ENCODE peak calls at places on chromosomes 2 and 18, in eight cellular contexts. O, B, I, R, F, G, Y and C are unnamed samples.

GRCh38 chr18:47931707-47932103 is 1.2 kb upstream of the SMAD2 start:
- DNase-seq in F (no peak), Y (no peak), R (no peak), I (peak; percentile 59), O (peak; percentile 65), G (peak; percentile 76), B (peak; percentile 55), C (peak; percentile 34)

GRCh38 chr2:182208421-182208820 is 218.4 kb downstream of the PDE1A start:
- DNase-seq in R (no peak), Y (no peak), I (no peak), F (no peak), O (no peak), G (no peak), B (no peak), C (no peak)

GRCh38 chr2:73176205-73176880 is 26.0 kb upstream of the NOTO start:
- DNase-seq in I (no peak), B (peak; percentile 45), G (no peak), O (no peak), Y (no peak), R (no peak), F (peak; percentile 72), C (peak; percentile 53)

GRCh38 chr2:44450082-44450481 is 88.3 kb downstream of the CAMKMT start:
- DNase-seq in O (no peak), B (no peak), I (no peak), G (no peak), F (no peak), Y (no peak), R (no peak), C (no peak)

GRCh38 chr2:64629875-64630274 is 23.8 kb downstream of the SERTAD2 start:
- DNase-seq in Y (no peak), G (no peak), B (no peak), F (no peak), R (no peak), I (no peak), O (no peak), C (no peak)

GRCh38 chr2:3129867-3130266 is 247.8 kb downstream of the EIPR1 start:
- DNase-seq in O (no peak), F (no peak), B (no peak), I (no peak), G (no peak), Y (no peak), R (no peak), C (no peak)

GRCh38 chr2:67515021-67515420 is 117.9 kb downstream of the ETAA1 start:
- DNase-seq in I (no peak), O (no peak), B (no peak), F (no peak), R (no peak), G (no peak), Y (no peak), C (no peak)

GRCh38 chr2:54122939-54123338 is 7.5 kb downstream of the ACYP2 start:
- DNase-seq in F (no peak), O (no peak), Y (peak; percentile 71), R (peak; percentile 88), I (no peak), B (no peak), G (peak; percentile 31), C (no peak)

GRCh38 chr2:15836942-15837610 is 103.3 kb upstream of the MYCN start:
- DNase-seq in B (no peak), Y (no peak), R (no peak), I (no peak), G (no peak), F (no peak), O (no peak), C (no peak)

GRCh38 chr2:153495725-153496124 is 17.2 kb upstream of the RPRM start:
- DNase-seq in O (no peak), R (no peak), G (no peak), I (no peak), F (no peak), B (no peak), Y (no peak), C (no peak)

GRCh38 chr2:123080331-123080730 is 944.8 kb upstream of the CNTNAP5 start:
- DNase-seq in Y (no peak), F (no peak), R (no peak), O (no peak), B (no peak), I (no peak), G (no peak), C (no peak)

GRCh38 chr18:36075862-36076587 is 8.7 kb upstream of the RPRD1A start:
- DNase-seq in I (no peak), O (no peak), R (peak; percentile 58), Y (no peak), F (no peak), G (peak; percentile 69), B (no peak), C (no peak)

GRCh38 chr2:7660816-7661215 is 743.6 kb downstream of the RNF144A start:
- DNase-seq in G (no peak), Y (no peak), I (no peak), R (no peak), O (no peak), B (no peak), F (no peak), C (no peak)

GRCh38 chr2:231780123-231780908 is 766 bp downstream of the PDE6D start:
- DNase-seq in R (peak; percentile 34), I (no peak), F (peak; percentile 44), B (no peak), Y (no peak), O (peak; percentile 64), G (no peak), C (peak; percentile 27)

GRCh38 chr2:44770221-44771187 is 171.0 kb upstream of the SIX3 start:
- DNase-seq in B (no peak), I (no peak), G (no peak), O (no peak), R (no peak), Y (no peak), F (no peak), C (no peak)

GRCh38 chr18:24837065-24837464 is 376.6 kb downstream of the HRH4 start:
- DNase-seq in F (no peak), R (peak; percentile 46), O (no peak), Y (no peak), I (no peak), B (no peak), G (no peak), C (no peak)

GRCh38 chr2:168138369-168138768 is 109.0 kb downstream of the STK39 start:
- DNase-seq in G (no peak), F (no peak), O (no peak), I (no peak), Y (peak; percentile 20), R (no peak), B (no peak), C (no peak)
- H3K27ac ChIP-seq in G (no peak overlapping the region), F (no peak overlapping the region), O (no peak overlapping the region), I (no peak overlapping the region), Y (no peak overlapping the region), R (no peak overlapping the region), B (no peak overlapping the region), C (no peak overlapping the region)

GRCh38 chr18:70166668-70167067 is 38.8 kb downstream of the RTTN start:
- DNase-seq in I (no peak), Y (no peak), F (no peak), G (no peak), O (no peak), B (no peak), R (no peak), C (no peak)
- H3K27ac ChIP-seq in I (no peak overlapping the region), Y (no peak overlapping the region), F (no peak overlapping the region), G (peak overlapping the region; percentile 62), O (no peak overlapping the region), B (no peak overlapping the region), R (no peak overlapping the region), C (no peak overlapping the region)

GRCh38 chr2:98314251-98314650 is 32.0 kb upstream of the CNGA3 start:
- DNase-seq in F (no peak), B (no peak), Y (no peak), O (no peak), G (no peak), I (no peak), R (no peak), C (no peak)

GRCh38 chr2:98313512-98314250 is 32.6 kb upstream of the CNGA3 start:
- DNase-seq in G (no peak), B (no peak), I (no peak), F (no peak), R (no peak), Y (no peak), O (no peak), C (no peak)

GRCh38 chr2:98317214-98317613 is 29.0 kb upstream of the CNGA3 start:
- DNase-seq in G (no peak), Y (no peak), O (no peak), R (no peak), F (no peak), B (no peak), I (no peak), C (no peak)

GRCh38 chr2:98311771-98312545 is 34.3 kb upstream of the CNGA3 start:
- DNase-seq in F (no peak), R (no peak), B (no peak), I (no peak), Y (no peak), G (no peak), O (no peak), C (no peak)

GRCh38 chr2:98315957-98316356 is 30.3 kb upstream of the CNGA3 start:
- DNase-seq in G (no peak), O (no peak), Y (no peak), R (no peak), B (no peak), I (no peak), F (no peak), C (no peak)
- H3K27ac ChIP-seq in G (no peak overlapping the region), O (no peak overlapping the region), Y (no peak overlapping the region), R (no peak overlapping the region), B (no peak overlapping the region), I (no peak overlapping the region), F (no peak overlapping the region), C (no peak overlapping the region)

GRCh38 chr2:41101281-41101680 is 649.4 kb upstream of the SLC8A1 start:
- DNase-seq in R (no peak), I (no peak), O (no peak), Y (no peak), B (no peak), G (no peak), F (no peak), C (no peak)
- H3K27ac ChIP-seq in R (no peak overlapping the region), I (no peak overlapping the region), O (no peak overlapping the region), Y (no peak overlapping the region), B (no peak overlapping the region), G (no peak overlapping the region), F (no peak overlapping the region), C (no peak overlapping the region)

GRCh38 chr18:26654173-26655009 is 106.0 kb upstream of the KCTD1 start:
- DNase-seq in Y (no peak), I (no peak), O (no peak), R (no peak), G (peak; percentile 41), F (no peak), B (no peak), C (no peak)
- H3K27ac ChIP-seq in Y (no peak overlapping the region), I (no peak overlapping the region), O (no peak overlapping the region), R (no peak overlapping the region), G (peak overlapping the region; percentile 99), F (no peak overlapping the region), B (no peak overlapping the region), C (no peak overlapping the region)

GRCh38 chr18:3401669-3402620 is 48.0 kb upstream of the TGIF1 start:
- DNase-seq in I (peak; percentile 85), F (no peak), G (no peak), B (no peak), R (no peak), Y (no peak), O (no peak), C (no peak)
- H3K27ac ChIP-seq in I (peak overlapping the region; percentile 84), F (no peak overlapping the region), G (peak overlapping the region; percentile 13), B (no peak overlapping the region), R (no peak overlapping the region), Y (no peak overlapping the region), O (no peak overlapping the region), C (no peak overlapping the region)

GRCh38 chr2:108917078-108917440 is 72.0 kb downstream of the EDAR start:
- DNase-seq in R (peak; percentile 28), B (no peak), G (no peak), Y (no peak), O (peak; percentile 39), F (no peak), I (no peak), C (peak; percentile 28)
- H3K27ac ChIP-seq in R (no peak overlapping the region), B (no peak overlapping the region), G (no peak overlapping the region), Y (no peak overlapping the region), O (no peak overlapping the region), F (no peak overlapping the region), I (no peak overlapping the region), C (no peak overlapping the region)